ENCODE peak calls at places on chromosomes 12 and 14, in nine cellular contexts. I is CD8-positive, alpha-beta T cell; F is tibial artery; B is pancreas; R is spleen; P is body of pancreas; H is PC-9; C is A549; Z is uterus. Q is an unnamed sample. For H3K4me1, the result is how much of the 10 kb centered on the place peaks cover.

GRCh38 chr12:26651566-26652188 is 181.3 kb downstream of the ITPR2 start:
- DNase-seq in I (no peak), F (no peak), B (no peak), R (no peak), P (no peak), H (peak), C (peak), Z (peak), Q (peak)

GRCh38 chr14:105745433-105746123 is 219.2 kb downstream of the TMEM121 start:
- DNase-seq in I (no peak), F (no peak), B (no peak), R (no peak), P (no peak), H (no peak), C (no peak), Z (no peak), Q (no peak)

GRCh38 chr14:46259536-46259935 is 392.0 kb downstream of the RPL10L start:
- DNase-seq in I (no peak), F (no peak), B (peak), R (no peak), P (no peak), H (no peak), C (no peak), Z (no peak), Q (no peak)

GRCh38 chr14:61281186-61281676 is at the start of gene TMEM30B:
- DNase-seq in I (peak), F (no peak), B (peak), R (peak), P (peak), H (peak), C (no peak), Z (no peak), Q (peak)

GRCh38 chr14:103656758-103657133 is 27.7 kb downstream of the KLC1 start:
- DNase-seq in I (no peak), F (no peak), B (no peak), R (no peak), P (no peak), H (no peak), C (no peak), Z (no peak), Q (no peak)

GRCh38 chr14:81427348-81428058 is 27.4 kb upstream of the STON2 start:
- DNase-seq in I (no peak), F (no peak), B (no peak), R (no peak), P (no peak), H (no peak), C (no peak), Z (no peak), Q (no peak)

GRCh38 chr12:38983117-38983571 is 77.8 kb upstream of the CPNE8 start:
- DNase-seq in I (no peak), F (no peak), B (no peak), R (no peak), P (no peak), H (no peak), C (no peak), Z (no peak), Q (peak)

GRCh38 chr12:32534698-32535097 is 135.3 kb downstream of the FGD4 start:
- DNase-seq in I (no peak), F (no peak), B (no peak), R (no peak), P (no peak), H (no peak), C (no peak), Z (no peak), Q (no peak)

GRCh38 chr14:81275305-81275950 is 54.7 kb upstream of the GTF2A1 start:
- DNase-seq in I (no peak), F (no peak), B (no peak), R (no peak), P (no peak), H (no peak), C (no peak), Z (no peak), Q (no peak)

GRCh38 chr12:105444050-105444808 is 113.7 kb downstream of the C12orf75 start:
- DNase-seq in I (no peak), F (no peak), B (no peak), R (no peak), P (no peak), H (no peak), C (no peak), Z (no peak), Q (no peak)

GRCh38 chr12:69966839-69967238 is 141.8 kb downstream of the MYRFL start:
- DNase-seq in I (no peak), F (no peak), B (no peak), R (no peak), P (no peak), H (peak), C (no peak), Z (no peak), Q (no peak)

GRCh38 chr14:36300337-36300736 is 20.1 kb downstream of the MBIP start:
- DNase-seq in I (no peak), F (no peak), B (no peak), R (no peak), P (no peak), H (peak), C (no peak), Z (no peak), Q (no peak)

GRCh38 chr12:49706351-49707126 is 666 bp downstream of the FMNL3 start:
- DNase-seq in I (no peak), F (peak), B (peak), R (no peak), P (peak), H (no peak), C (no peak), Z (no peak), Q (peak)

GRCh38 chr12:104684884-104685283 is 228.1 kb downstream of the CHST11 start:
- DNase-seq in I (no peak), F (no peak), B (no peak), R (no peak), P (no peak), H (no peak), C (no peak), Z (no peak), Q (no peak)

GRCh38 chr12:114473717-114474116 is 67.8 kb upstream of the TBX5 start:
- DNase-seq in I (no peak), F (no peak), B (no peak), R (no peak), P (no peak), H (no peak), C (no peak), Z (no peak), Q (no peak)

GRCh38 chr14:29301571-29301970 is 535.0 kb downstream of the FOXG1 start:
- DNase-seq in I (no peak), F (no peak), B (no peak), R (no peak), P (no peak), H (no peak), C (no peak), Z (no peak), Q (no peak)

GRCh38 chr14:90301122-90301521 is 30.6 kb downstream of the NRDE2 start:
- DNase-seq in I (no peak), F (no peak), B (no peak), R (no peak), P (no peak), H (no peak), C (no peak), Z (no peak), Q (no peak)

GRCh38 chr12:48977290-48978281 is 536 bp upstream of the WNT1 start:
- DNase-seq in I (peak), F (no peak), B (peak), R (peak), P (peak), H (no peak), C (peak), Z (no peak), Q (peak)

GRCh38 chr14:73397810-73398209 is 60.5 kb downstream of the NUMB start:
- DNase-seq in I (no peak), F (no peak), B (no peak), R (no peak), P (no peak), H (no peak), C (no peak), Z (no peak), Q (no peak)

GRCh38 chr14:82414853-82415539 is 881.3 kb upstream of the SEL1L start:
- DNase-seq in I (no peak), F (no peak), B (no peak), R (no peak), P (no peak), H (no peak), C (no peak), Z (no peak), Q (no peak)

GRCh38 chr14:104132981-104133380 is 5.4 kb upstream of the KIF26A start:
- DNase-seq in I (peak), F (peak), B (peak), R (peak), P (no peak), H (no peak), C (no peak), Z (no peak), Q (peak)

GRCh38 chr14:103418508-103418818 is 33.2 kb downstream of the MARK3 start:
- DNase-seq in I (no peak), F (no peak), B (no peak), R (no peak), P (no peak), H (no peak), C (no peak), Z (no peak), Q (no peak)

GRCh38 chr12:66679441-66680069 is 679 bp upstream of the GRIP1 start:
- DNase-seq in I (no peak), F (no peak), B (no peak), R (no peak), P (no peak), H (no peak), C (no peak), Z (no peak), Q (no peak)

GRCh38 chr14:102278631-102278935 is 26.4 kb downstream of the MOK start:
- DNase-seq in I (no peak), F (no peak), B (no peak), R (no peak), P (no peak), H (no peak), C (no peak), Z (no peak), Q (no peak)
- H3K4me1 ChIP-seq in I (under half), F (under half), B (under half), R (under half), P (under half), H (half or more), C (half or more), Z (under half), Q (under half)

DNA sequence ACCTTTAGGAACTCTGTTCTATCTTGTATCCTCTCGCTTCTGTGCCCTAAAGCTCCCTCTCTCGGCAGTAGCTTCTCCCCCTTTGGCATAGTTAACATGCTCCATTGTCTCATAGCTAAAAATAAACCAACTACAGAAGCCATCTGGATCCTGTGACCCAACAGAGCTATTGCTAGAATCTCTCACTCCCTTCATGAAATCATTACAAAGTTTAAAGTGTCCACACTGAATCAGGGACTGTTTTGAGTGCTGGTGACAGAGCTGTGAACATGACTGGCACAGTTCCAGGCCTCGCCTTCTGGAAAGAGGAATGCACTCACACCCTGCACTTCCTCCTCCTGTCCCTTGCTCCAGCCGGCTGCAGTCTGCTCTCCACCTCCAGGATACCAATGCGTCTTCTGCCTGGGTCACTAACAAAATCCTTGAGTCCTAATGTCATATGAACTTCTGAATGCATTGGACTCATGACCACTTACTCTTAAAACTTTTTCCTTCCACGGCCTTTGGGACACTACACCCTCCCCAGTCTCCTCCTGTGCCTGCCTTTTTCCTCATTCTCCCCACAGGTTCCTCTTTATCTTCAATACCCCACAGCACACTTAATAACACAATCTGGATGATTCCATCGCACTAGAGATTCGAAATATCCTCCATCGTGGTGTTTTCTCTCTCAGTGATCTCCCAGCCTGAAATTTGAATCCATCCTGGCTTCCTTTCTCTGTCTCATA is 13.2 kb downstream of the PLBD1 start:
- DNase-seq in I (no peak), F (peak), B (peak), R (peak), P (peak), H (peak), C (no peak), Z (peak), Q (no peak)
- H3K4me3 ChIP-seq in I (no peak), F (no peak), B (no peak), R (peak), P (no peak), H (no peak), C (no peak), Z (no peak), Q (no peak)

GRCh38 chr14:97705107-97705506 is 907.9 kb downstream of the VRK1 start:
- DNase-seq in I (no peak), F (no peak), B (no peak), R (no peak), P (no peak), H (no peak), C (no peak), Z (no peak), Q (no peak)

GRCh38 chr14:97706814-97707213 is 909.6 kb downstream of the VRK1 start:
- DNase-seq in I (no peak), F (no peak), B (no peak), R (no peak), P (no peak), H (no peak), C (no peak), Z (no peak), Q (no peak)

GRCh38 chr14:97705976-97706375 is 908.8 kb downstream of the VRK1 start:
- DNase-seq in I (peak), F (no peak), B (no peak), R (no peak), P (no peak), H (no peak), C (no peak), Z (no peak), Q (no peak)

GRCh38 chr14:97709552-97709951 is 912.4 kb downstream of the VRK1 start:
- DNase-seq in I (peak), F (no peak), B (no peak), R (peak), P (no peak), H (no peak), C (no peak), Z (no peak), Q (no peak)

GRCh38 chr14:97707603-97708002 is 910.4 kb downstream of the VRK1 start:
- DNase-seq in I (peak), F (no peak), B (no peak), R (no peak), P (no peak), H (no peak), C (no peak), Z (no peak), Q (no peak)
- TF ChIP-seq CTCF in I (no peak), F (no peak), B (no peak), R (no peak), P (no peak), H (no peak), C (no peak), Z (no peak), Q (no peak)

GRCh38 chr12:92138626-92139025 is 7.0 kb downstream of the BTG1 start:
- DNase-seq in I (no peak), F (no peak), B (no peak), R (no peak), P (no peak), H (no peak), C (no peak), Z (no peak), Q (no peak)
- H3K4me1 ChIP-seq in I (under half), F (under half), B (under half), R (under half), P (half or more), H (half or more), C (half or more), Z (under half), Q (under half)

GRCh38 chr12:58896278-58896677 is 24.0 kb downstream of the LRIG3 start:
- DNase-seq in I (no peak), F (no peak), B (no peak), R (no peak), P (no peak), H (peak), C (no peak), Z (no peak), Q (no peak)

GRCh38 chr12:58894040-58894439 is 26.3 kb downstream of the LRIG3 start:
- DNase-seq in I (no peak), F (no peak), B (no peak), R (no peak), P (no peak), H (no peak), C (no peak), Z (no peak), Q (no peak)

GRCh38 chr12:58889557-58889956 is 30.7 kb downstream of the LRIG3 start:
- DNase-seq in I (no peak), F (no peak), B (no peak), R (no peak), P (no peak), H (no peak), C (no peak), Z (no peak), Q (no peak)

GRCh38 chr12:58895053-58895452 is 25.3 kb downstream of the LRIG3 start:
- DNase-seq in I (no peak), F (no peak), B (no peak), R (no peak), P (no peak), H (no peak), C (no peak), Z (no peak), Q (no peak)

GRCh38 chr12:58893421-58893986 is 26.8 kb downstream of the LRIG3 start:
- DNase-seq in I (no peak), F (no peak), B (no peak), R (no peak), P (no peak), H (no peak), C (no peak), Z (no peak), Q (no peak)
- H3K4me3 ChIP-seq in I (no peak), F (no peak), B (no peak), R (no peak), P (no peak), H (no peak), C (no peak), Z (no peak), Q (no peak)

GRCh38 chr12:115930336-115930735 is 347.2 kb downstream of the MED13L start:
- DNase-seq in I (no peak), F (no peak), B (no peak), R (no peak), P (no peak), H (peak), C (no peak), Z (no peak), Q (no peak)
- TF ChIP-seq CTCF in I (no peak), F (no peak), B (no peak), R (no peak), P (no peak), H (no peak), C (no peak), Z (no peak), Q (no peak)

DNA sequence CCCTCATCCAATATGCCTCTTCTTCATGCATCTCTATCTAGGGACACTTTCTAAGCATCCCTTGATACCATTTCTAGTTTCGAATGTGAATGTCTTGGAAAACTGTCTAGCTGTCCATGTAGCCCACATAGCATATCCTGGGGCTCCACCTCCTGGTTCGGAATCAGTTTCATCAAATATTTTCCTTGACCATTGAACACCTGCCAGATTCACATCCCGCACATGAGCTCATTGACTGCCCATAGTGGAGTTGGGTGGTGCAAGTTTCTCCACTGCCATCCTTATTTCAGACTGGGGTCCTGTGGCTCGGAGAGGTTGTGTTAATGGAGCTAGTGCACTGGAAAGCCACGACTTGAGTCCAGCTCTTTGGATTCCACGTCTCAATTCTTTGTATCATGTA is 58.6 kb upstream of the TMEM263 start:
- DNase-seq in I (no peak), F (no peak), B (no peak), R (no peak), P (no peak), H (no peak), C (no peak), Z (no peak), Q (peak)
- H3K4me1 ChIP-seq in I (under half), F (under half), B (under half), R (under half), P (under half), H (under half), C (under half), Z (under half), Q (under half)

Q was measured in Caco-2.